ENCODE peak calls at places on chromosomes 1 and 21, in ten cellular contexts. One of them, this sample, is unnamed.

GRCh38 chr1:192632641-192633532 is 3.1 kb upstream of the RGS13 start:
- DNase-seq in NAMALWA: peak
- DNase-seq in IMR-90: no peak
- DNase-seq in skeletal muscle cell: no peak
- DNase-seq in heart right ventricle: no peak
- DNase-seq in GM19239: no peak
- DNase-seq in naive B cell: no peak
- DNase-seq in stimulated activated naive B cell treated with anti-CD40 and anti-IgM and Interleukin-4, amounts not matched to agents 10 μg/mL and 1 μg/mL and 100 μg/mL, for 72 hours: no peak
- DNase-seq in EL: no peak
- DNase-seq in effector memory CD8-positive, alpha-beta T cell: no peak
- DNase-seq in this sample: no peak

GRCh38 chr1:18491168-18491567 is 10.4 kb downstream of the KLHDC7A start:
- DNase-seq in EL: no peak
- DNase-seq in NAMALWA: no peak
- DNase-seq in IMR-90: no peak
- DNase-seq in skeletal muscle cell: no peak
- DNase-seq in stimulated activated naive B cell treated with anti-CD40 and anti-IgM and Interleukin-4, amounts not matched to agents 10 μg/mL and 1 μg/mL and 100 μg/mL, for 72 hours: no peak
- DNase-seq in naive B cell: no peak
- DNase-seq in effector memory CD8-positive, alpha-beta T cell: no peak
- DNase-seq in heart right ventricle: no peak
- DNase-seq in GM19239: peak
- DNase-seq in this sample: no peak

GRCh38 chr1:14421977-14422609 is 176.4 kb upstream of the KAZN start:
- DNase-seq in effector memory CD8-positive, alpha-beta T cell: no peak
- DNase-seq in heart right ventricle: no peak
- DNase-seq in skeletal muscle cell: no peak
- DNase-seq in EL: no peak
- DNase-seq in naive B cell: no peak
- DNase-seq in stimulated activated naive B cell treated with anti-CD40 and anti-IgM and Interleukin-4, amounts not matched to agents 10 μg/mL and 1 μg/mL and 100 μg/mL, for 72 hours: no peak
- DNase-seq in NAMALWA: no peak
- DNase-seq in IMR-90: no peak
- DNase-seq in GM19239: no peak
- DNase-seq in this sample: no peak

GRCh38 chr1:174966000-174966572 is 33.7 kb upstream of the CACYBP start:
- DNase-seq in IMR-90: no peak
- DNase-seq in heart right ventricle: no peak
- DNase-seq in skeletal muscle cell: no peak
- DNase-seq in naive B cell: no peak
- DNase-seq in GM19239: no peak
- DNase-seq in stimulated activated naive B cell treated with anti-CD40 and anti-IgM and Interleukin-4, amounts not matched to agents 10 μg/mL and 1 μg/mL and 100 μg/mL, for 72 hours: no peak
- DNase-seq in NAMALWA: no peak
- DNase-seq in effector memory CD8-positive, alpha-beta T cell: no peak
- DNase-seq in EL: no peak
- DNase-seq in this sample: no peak

GRCh38 chr1:84156210-84156621 is 12.1 kb downstream of the PRKACB start:
- DNase-seq in stimulated activated naive B cell treated with anti-CD40 and anti-IgM and Interleukin-4, amounts not matched to agents 10 μg/mL and 1 μg/mL and 100 μg/mL, for 72 hours: no peak
- DNase-seq in heart right ventricle: no peak
- DNase-seq in IMR-90: peak
- DNase-seq in GM19239: no peak
- DNase-seq in effector memory CD8-positive, alpha-beta T cell: no peak
- DNase-seq in naive B cell: no peak
- DNase-seq in NAMALWA: no peak
- DNase-seq in EL: peak
- DNase-seq in skeletal muscle cell: peak
- DNase-seq in this sample: no peak

GRCh38 chr1:230112131-230112701 is 45.2 kb downstream of the GALNT2 start:
- DNase-seq in NAMALWA: peak
- DNase-seq in IMR-90: peak
- DNase-seq in EL: no peak
- DNase-seq in effector memory CD8-positive, alpha-beta T cell: no peak
- DNase-seq in skeletal muscle cell: no peak
- DNase-seq in stimulated activated naive B cell treated with anti-CD40 and anti-IgM and Interleukin-4, amounts not matched to agents 10 μg/mL and 1 μg/mL and 100 μg/mL, for 72 hours: peak
- DNase-seq in GM19239: no peak
- DNase-seq in heart right ventricle: no peak
- DNase-seq in naive B cell: peak
- DNase-seq in this sample: no peak

GRCh38 chr1:214685906-214686305 is 82.9 kb downstream of the CENPF start:
- DNase-seq in EL: no peak
- DNase-seq in stimulated activated naive B cell treated with anti-CD40 and anti-IgM and Interleukin-4, amounts not matched to agents 10 μg/mL and 1 μg/mL and 100 μg/mL, for 72 hours: no peak
- DNase-seq in IMR-90: peak
- DNase-seq in effector memory CD8-positive, alpha-beta T cell: no peak
- DNase-seq in heart right ventricle: no peak
- DNase-seq in naive B cell: no peak
- DNase-seq in NAMALWA: no peak
- DNase-seq in GM19239: no peak
- DNase-seq in skeletal muscle cell: no peak
- DNase-seq in this sample: no peak

GRCh38 chr1:6037338-6037762 is 8.3 kb upstream of the KCNAB2 start:
- DNase-seq in heart right ventricle: peak
- DNase-seq in NAMALWA: peak
- DNase-seq in GM19239: peak
- DNase-seq in IMR-90: peak
- DNase-seq in skeletal muscle cell: peak
- DNase-seq in EL: peak
- DNase-seq in naive B cell: peak
- DNase-seq in stimulated activated naive B cell treated with anti-CD40 and anti-IgM and Interleukin-4, amounts not matched to agents 10 μg/mL and 1 μg/mL and 100 μg/mL, for 72 hours: peak
- DNase-seq in effector memory CD8-positive, alpha-beta T cell: no peak
- DNase-seq in this sample: no peak

GRCh38 chr21:44299458-44300261 is at the start of gene PFKL:
- DNase-seq in naive B cell: peak
- DNase-seq in skeletal muscle cell: no peak
- DNase-seq in effector memory CD8-positive, alpha-beta T cell: peak
- DNase-seq in IMR-90: peak
- DNase-seq in GM19239: peak
- DNase-seq in stimulated activated naive B cell treated with anti-CD40 and anti-IgM and Interleukin-4, amounts not matched to agents 10 μg/mL and 1 μg/mL and 100 μg/mL, for 72 hours: peak
- DNase-seq in heart right ventricle: peak
- DNase-seq in NAMALWA: peak
- DNase-seq in EL: peak
- DNase-seq in this sample: peak

GRCh38 chr1:156104861-156105546 is 9.5 kb upstream of the LMNA start:
- DNase-seq in heart right ventricle: no peak
- DNase-seq in naive B cell: no peak
- DNase-seq in effector memory CD8-positive, alpha-beta T cell: no peak
- DNase-seq in skeletal muscle cell: no peak
- DNase-seq in IMR-90: peak
- DNase-seq in EL: peak
- DNase-seq in NAMALWA: no peak
- DNase-seq in stimulated activated naive B cell treated with anti-CD40 and anti-IgM and Interleukin-4, amounts not matched to agents 10 μg/mL and 1 μg/mL and 100 μg/mL, for 72 hours: no peak
- DNase-seq in GM19239: no peak
- DNase-seq in this sample: no peak

GRCh38 chr1:117038236-117038635 is 21.9 kb upstream of the TTF2 start:
- DNase-seq in skeletal muscle cell: no peak
- DNase-seq in NAMALWA: no peak
- DNase-seq in EL: no peak
- DNase-seq in IMR-90: no peak
- DNase-seq in stimulated activated naive B cell treated with anti-CD40 and anti-IgM and Interleukin-4, amounts not matched to agents 10 μg/mL and 1 μg/mL and 100 μg/mL, for 72 hours: no peak
- DNase-seq in naive B cell: no peak
- DNase-seq in GM19239: no peak
- DNase-seq in effector memory CD8-positive, alpha-beta T cell: no peak
- DNase-seq in heart right ventricle: no peak
- DNase-seq in this sample: no peak

GRCh38 chr1:117609471-117609911 is 3.6 kb downstream of the TENT5C start:
- DNase-seq in GM19239: no peak
- DNase-seq in NAMALWA: no peak
- DNase-seq in heart right ventricle: peak
- DNase-seq in EL: no peak
- DNase-seq in skeletal muscle cell: no peak
- DNase-seq in IMR-90: peak
- DNase-seq in stimulated activated naive B cell treated with anti-CD40 and anti-IgM and Interleukin-4, amounts not matched to agents 10 μg/mL and 1 μg/mL and 100 μg/mL, for 72 hours: no peak
- DNase-seq in naive B cell: no peak
- DNase-seq in effector memory CD8-positive, alpha-beta T cell: no peak
- DNase-seq in this sample: no peak

GRCh38 chr1:28209700-28210099 is 23.1 kb downstream of the DNAJC8 start:
- DNase-seq in effector memory CD8-positive, alpha-beta T cell: no peak
- DNase-seq in skeletal muscle cell: no peak
- DNase-seq in heart right ventricle: no peak
- DNase-seq in stimulated activated naive B cell treated with anti-CD40 and anti-IgM and Interleukin-4, amounts not matched to agents 10 μg/mL and 1 μg/mL and 100 μg/mL, for 72 hours: no peak
- DNase-seq in IMR-90: no peak
- DNase-seq in GM19239: no peak
- DNase-seq in NAMALWA: no peak
- DNase-seq in naive B cell: no peak
- DNase-seq in EL: no peak
- DNase-seq in this sample: no peak

GRCh38 chr1:156359973-156360372 is 9.0 kb upstream of the RHBG start:
- DNase-seq in NAMALWA: no peak
- DNase-seq in EL: peak
- DNase-seq in IMR-90: peak
- DNase-seq in heart right ventricle: no peak
- DNase-seq in stimulated activated naive B cell treated with anti-CD40 and anti-IgM and Interleukin-4, amounts not matched to agents 10 μg/mL and 1 μg/mL and 100 μg/mL, for 72 hours: no peak
- DNase-seq in GM19239: no peak
- DNase-seq in effector memory CD8-positive, alpha-beta T cell: no peak
- DNase-seq in naive B cell: no peak
- DNase-seq in skeletal muscle cell: no peak
- DNase-seq in this sample: no peak

GRCh38 chr1:112849425-112849966 is 106.5 kb downstream of the SLC16A1 start:
- DNase-seq in NAMALWA: no peak
- DNase-seq in naive B cell: no peak
- DNase-seq in GM19239: no peak
- DNase-seq in effector memory CD8-positive, alpha-beta T cell: no peak
- DNase-seq in skeletal muscle cell: no peak
- DNase-seq in heart right ventricle: peak
- DNase-seq in EL: peak
- DNase-seq in IMR-90: peak
- DNase-seq in stimulated activated naive B cell treated with anti-CD40 and anti-IgM and Interleukin-4, amounts not matched to agents 10 μg/mL and 1 μg/mL and 100 μg/mL, for 72 hours: no peak
- DNase-seq in this sample: no peak

GRCh38 chr1:19344372-19344810 is 32.3 kb downstream of the SLC66A1 start:
- DNase-seq in GM19239: peak
- DNase-seq in skeletal muscle cell: no peak
- DNase-seq in IMR-90: peak
- DNase-seq in heart right ventricle: peak
- DNase-seq in naive B cell: peak
- DNase-seq in NAMALWA: peak
- DNase-seq in effector memory CD8-positive, alpha-beta T cell: peak
- DNase-seq in EL: peak
- DNase-seq in stimulated activated naive B cell treated with anti-CD40 and anti-IgM and Interleukin-4, amounts not matched to agents 10 μg/mL and 1 μg/mL and 100 μg/mL, for 72 hours: no peak
- DNase-seq in this sample: peak

GRCh38 chr1:231460614-231461013 is 38.5 kb upstream of the EGLN1 start:
- DNase-seq in stimulated activated naive B cell treated with anti-CD40 and anti-IgM and Interleukin-4, amounts not matched to agents 10 μg/mL and 1 μg/mL and 100 μg/mL, for 72 hours: no peak
- DNase-seq in EL: no peak
- DNase-seq in NAMALWA: peak
- DNase-seq in heart right ventricle: no peak
- DNase-seq in GM19239: peak
- DNase-seq in IMR-90: no peak
- DNase-seq in effector memory CD8-positive, alpha-beta T cell: peak
- DNase-seq in naive B cell: no peak
- DNase-seq in skeletal muscle cell: no peak
- DNase-seq in this sample: peak

GRCh38 chr1:93908394-93909145 is 660 bp downstream of the GCLM start:
- DNase-seq in NAMALWA: peak
- DNase-seq in GM19239: peak
- DNase-seq in EL: peak
- DNase-seq in skeletal muscle cell: no peak
- DNase-seq in stimulated activated naive B cell treated with anti-CD40 and anti-IgM and Interleukin-4, amounts not matched to agents 10 μg/mL and 1 μg/mL and 100 μg/mL, for 72 hours: peak
- DNase-seq in naive B cell: peak
- DNase-seq in effector memory CD8-positive, alpha-beta T cell: peak
- DNase-seq in IMR-90: no peak
- DNase-seq in heart right ventricle: peak
- DNase-seq in this sample: peak

GRCh38 chr21:38567577-38568360 is 69.5 kb upstream of the ERG start:
- DNase-seq in EL: peak
- DNase-seq in effector memory CD8-positive, alpha-beta T cell: no peak
- DNase-seq in naive B cell: no peak
- DNase-seq in NAMALWA: no peak
- DNase-seq in heart right ventricle: no peak
- DNase-seq in skeletal muscle cell: peak
- DNase-seq in IMR-90: peak
- DNase-seq in GM19239: no peak
- DNase-seq in stimulated activated naive B cell treated with anti-CD40 and anti-IgM and Interleukin-4, amounts not matched to agents 10 μg/mL and 1 μg/mL and 100 μg/mL, for 72 hours: no peak
- DNase-seq in this sample: no peak

GRCh38 chr1:230972855-230973271 is 5.8 kb downstream of the TTC13 start:
- DNase-seq in NAMALWA: peak
- DNase-seq in heart right ventricle: no peak
- DNase-seq in GM19239: no peak
- DNase-seq in EL: peak
- DNase-seq in naive B cell: peak
- DNase-seq in effector memory CD8-positive, alpha-beta T cell: peak
- DNase-seq in skeletal muscle cell: no peak
- DNase-seq in stimulated activated naive B cell treated with anti-CD40 and anti-IgM and Interleukin-4, amounts not matched to agents 10 μg/mL and 1 μg/mL and 100 μg/mL, for 72 hours: no peak
- DNase-seq in IMR-90: peak
- DNase-seq in this sample: peak

GRCh38 chr1:27372022-27372807 is 2.4 kb downstream of the FCN3 start:
- DNase-seq in stimulated activated naive B cell treated with anti-CD40 and anti-IgM and Interleukin-4, amounts not matched to agents 10 μg/mL and 1 μg/mL and 100 μg/mL, for 72 hours: no peak
- DNase-seq in effector memory CD8-positive, alpha-beta T cell: no peak
- DNase-seq in heart right ventricle: no peak
- DNase-seq in NAMALWA: no peak
- DNase-seq in EL: no peak
- DNase-seq in skeletal muscle cell: no peak
- DNase-seq in naive B cell: no peak
- DNase-seq in GM19239: no peak
- DNase-seq in IMR-90: no peak
- DNase-seq in this sample: no peak

GRCh38 chr1:81848880-81849500 is 48.3 kb downstream of the ADGRL2 start:
- DNase-seq in EL: no peak
- DNase-seq in effector memory CD8-positive, alpha-beta T cell: no peak
- DNase-seq in skeletal muscle cell: no peak
- DNase-seq in NAMALWA: no peak
- DNase-seq in naive B cell: no peak
- DNase-seq in stimulated activated naive B cell treated with anti-CD40 and anti-IgM and Interleukin-4, amounts not matched to agents 10 μg/mL and 1 μg/mL and 100 μg/mL, for 72 hours: no peak
- DNase-seq in GM19239: no peak
- DNase-seq in heart right ventricle: no peak
- DNase-seq in IMR-90: no peak
- DNase-seq in this sample: no peak

GRCh38 chr1:40922969-40923368 is 56.5 kb upstream of the CTPS1 start:
- DNase-seq in naive B cell: no peak
- DNase-seq in skeletal muscle cell: no peak
- DNase-seq in NAMALWA: no peak
- DNase-seq in effector memory CD8-positive, alpha-beta T cell: no peak
- DNase-seq in stimulated activated naive B cell treated with anti-CD40 and anti-IgM and Interleukin-4, amounts not matched to agents 10 μg/mL and 1 μg/mL and 100 μg/mL, for 72 hours: no peak
- DNase-seq in GM19239: no peak
- DNase-seq in heart right ventricle: no peak
- DNase-seq in EL: no peak
- DNase-seq in IMR-90: no peak
- DNase-seq in this sample: no peak

GRCh38 chr1:203152158-203153034 is 23.2 kb downstream of the MYBPH start:
- DNase-seq in GM19239: no peak
- DNase-seq in heart right ventricle: no peak
- DNase-seq in IMR-90: peak
- DNase-seq in effector memory CD8-positive, alpha-beta T cell: no peak
- DNase-seq in stimulated activated naive B cell treated with anti-CD40 and anti-IgM and Interleukin-4, amounts not matched to agents 10 μg/mL and 1 μg/mL and 100 μg/mL, for 72 hours: no peak
- DNase-seq in skeletal muscle cell: no peak
- DNase-seq in naive B cell: no peak
- DNase-seq in NAMALWA: no peak
- DNase-seq in EL: no peak
- DNase-seq in this sample: no peak

GRCh38 chr1:2789164-2789985 is 12.1 kb downstream of the TTC34 start:
- DNase-seq in effector memory CD8-positive, alpha-beta T cell: no peak
- DNase-seq in GM19239: no peak
- DNase-seq in heart right ventricle: no peak
- DNase-seq in skeletal muscle cell: no peak
- DNase-seq in NAMALWA: no peak
- DNase-seq in naive B cell: no peak
- DNase-seq in stimulated activated naive B cell treated with anti-CD40 and anti-IgM and Interleukin-4, amounts not matched to agents 10 μg/mL and 1 μg/mL and 100 μg/mL, for 72 hours: no peak
- DNase-seq in IMR-90: no peak
- DNase-seq in EL: no peak
- DNase-seq in this sample: no peak

GRCh38 chr1:145958734-145959133 is 917 bp upstream of the LIX1L start:
- DNase-seq in stimulated activated naive B cell treated with anti-CD40 and anti-IgM and Interleukin-4, amounts not matched to agents 10 μg/mL and 1 μg/mL and 100 μg/mL, for 72 hours: no peak
- DNase-seq in IMR-90: no peak
- DNase-seq in GM19239: no peak
- DNase-seq in effector memory CD8-positive, alpha-beta T cell: no peak
- DNase-seq in skeletal muscle cell: no peak
- DNase-seq in EL: no peak
- DNase-seq in heart right ventricle: no peak
- DNase-seq in naive B cell: no peak
- DNase-seq in NAMALWA: no peak
- DNase-seq in this sample: no peak

GRCh38 chr1:220695426-220695825 is 5.3 kb downstream of the C1orf115 start:
- DNase-seq in skeletal muscle cell: no peak
- DNase-seq in IMR-90: no peak
- DNase-seq in heart right ventricle: no peak
- DNase-seq in NAMALWA: no peak
- DNase-seq in naive B cell: no peak
- DNase-seq in stimulated activated naive B cell treated with anti-CD40 and anti-IgM and Interleukin-4, amounts not matched to agents 10 μg/mL and 1 μg/mL and 100 μg/mL, for 72 hours: no peak
- DNase-seq in EL: no peak
- DNase-seq in GM19239: no peak
- DNase-seq in effector memory CD8-positive, alpha-beta T cell: no peak
- DNase-seq in this sample: no peak

This sample was measured in activated T-cell treated with anti-CD3 and anti-CD28 coated beads for 1 hour.